ENCODE peak calls at places on chromosomes 5 and 9, in four cellular contexts. W is heart right ventricle, Z is AG04450, D is brain microvascular endothelial cell. Y is an unnamed sample.

GRCh38 chr5:168347786-168348414 is 56.5 kb downstream of the WWC1 start:
- DNase-seq in W (no peak), Z (no peak), D (no peak), Y (no peak)

GRCh38 chr9:92289708-92290390 is 3.6 kb downstream of the IARS1 start:
- DNase-seq in W (no peak), Z (no peak), D (no peak), Y (no peak)

GRCh38 chr9:136170291-136170901 is 34.5 kb downstream of the LHX3 start:
- DNase-seq in W (no peak), Z (no peak), D (no peak), Y (peak; percentile 30)

GRCh38 chr5:40578501-40579451 is 100.9 kb upstream of the PTGER4 start:
- DNase-seq in W (no peak), Z (no peak), D (peak; percentile 48), Y (peak; percentile 66)

GRCh38 chr9:77769246-77769645 is 121.1 kb upstream of the GNA14 start:
- DNase-seq in W (no peak), Z (no peak), D (no peak), Y (no peak)

GRCh38 chr5:180670586-180671359 is 21.4 kb upstream of the FLT4 start:
- DNase-seq in W (peak; percentile 57), Z (no peak), D (peak; percentile 35), Y (peak; percentile 70)

GRCh38 chr5:78805-79149 is 13.2 kb upstream of the PLEKHG4B start:
- DNase-seq in W (no peak), Z (no peak), D (no peak), Y (no peak)

GRCh38 chr9:86454701-86455402 is 100.6 kb upstream of the TUT7 start:
- DNase-seq in W (no peak), Z (no peak), D (no peak), Y (peak; percentile 5)

GRCh38 chr9:15499108-15499507 is 11.7 kb downstream of the PSIP1 start:
- DNase-seq in W (no peak), Z (no peak), D (no peak), Y (no peak)

GRCh38 chr5:181205735-181206401 is 872 bp upstream of the TRIM7 start:
- DNase-seq in W (no peak), Z (no peak), D (no peak), Y (peak; percentile 20)

GRCh38 chr5:74127377-74128338 is 501.7 kb downstream of the ARHGEF28 start:
- DNase-seq in W (peak; percentile 33), Z (no peak), D (peak; percentile 12), Y (peak; percentile 66)

GRCh38 chr9:121631115-121631514 is 20.3 kb upstream of the DAB2IP start:
- DNase-seq in W (no peak), Z (no peak), D (no peak), Y (no peak)

GRCh38 chr5:159463590-159464321 is 133.5 kb upstream of the IL12B start:
- DNase-seq in W (no peak), Z (no peak), D (peak; percentile 67), Y (peak; percentile 41)

GRCh38 chr9:71647094-71647591 is 121.2 kb downstream of the CEMIP2 start:
- DNase-seq in W (peak; percentile 88), Z (peak; percentile 13), D (peak; percentile 66), Y (peak; percentile 82)

GRCh38 chr5:310941-311434 is 10.5 kb upstream of the AHRR start:
- DNase-seq in W (no peak), Z (no peak), D (peak; percentile 46), Y (no peak)

GRCh38 chr5:78638973-78639669 is 9.5 kb downstream of the LHFPL2 start:
- DNase-seq in W (no peak), Z (no peak), D (no peak), Y (no peak)

GRCh38 chr9:13690595-13690994 is 411.1 kb upstream of the MPDZ start:
- DNase-seq in W (no peak), Z (no peak), D (peak; percentile 40), Y (peak; percentile 56)

GRCh38 chr5:138230981-138231589 is 18.0 kb upstream of the CDC23 start:
- DNase-seq in W (peak; percentile 23), Z (no peak), D (peak; percentile 11), Y (peak; percentile 86)

GRCh38 chr5:1512541-1513291 is 11.0 kb downstream of the LPCAT1 start:
- DNase-seq in W (no peak), Z (no peak), D (no peak), Y (no peak)

GRCh38 chr5:78549043-78549442 is 99.5 kb downstream of the LHFPL2 start:
- DNase-seq in W (no peak), Z (no peak), D (no peak), Y (no peak)

GRCh38 chr5:154110054-154110453 is 71.3 kb downstream of the MFAP3 start:
- DNase-seq in W (no peak), Z (no peak), D (no peak), Y (no peak)

GRCh38 chr9:122816163-122816867 is 12.1 kb downstream of the PDCL start:
- DNase-seq in W (peak; percentile 66), Z (no peak), D (peak; percentile 59), Y (no peak)

GRCh38 chr5:122756263-122756911 is 18.5 kb upstream of the SNX2 start:
- DNase-seq in W (no peak), Z (peak; percentile 16), D (peak; percentile 64), Y (peak; percentile 77)

GRCh38 chr5:61732796-61733195 is 400.7 kb downstream of the ZSWIM6 start:
- DNase-seq in W (no peak), Z (no peak), D (no peak), Y (no peak)

GRCh38 chr9:107176701-107177100 is 106.4 kb upstream of the RAD23B start:
- DNase-seq in W (no peak), Z (no peak), D (no peak), Y (peak; percentile 39)

GRCh38 chr9:108746864-108747263 is 108.9 kb downstream of the ACTL7B start:
- DNase-seq in W (no peak), Z (no peak), D (peak; percentile 23), Y (peak; percentile 56)

GRCh38 chr5:157747766-157748700 is 4.5 kb downstream of the LSM11 start:
- DNase-seq in W (no peak), Z (no peak), D (no peak), Y (no peak)

GRCh38 chr9:95197692-95198271 is 119.7 kb downstream of the FANCC start:
- DNase-seq in W (no peak), Z (no peak), D (peak; percentile 74), Y (peak; percentile 84)

DNA sequence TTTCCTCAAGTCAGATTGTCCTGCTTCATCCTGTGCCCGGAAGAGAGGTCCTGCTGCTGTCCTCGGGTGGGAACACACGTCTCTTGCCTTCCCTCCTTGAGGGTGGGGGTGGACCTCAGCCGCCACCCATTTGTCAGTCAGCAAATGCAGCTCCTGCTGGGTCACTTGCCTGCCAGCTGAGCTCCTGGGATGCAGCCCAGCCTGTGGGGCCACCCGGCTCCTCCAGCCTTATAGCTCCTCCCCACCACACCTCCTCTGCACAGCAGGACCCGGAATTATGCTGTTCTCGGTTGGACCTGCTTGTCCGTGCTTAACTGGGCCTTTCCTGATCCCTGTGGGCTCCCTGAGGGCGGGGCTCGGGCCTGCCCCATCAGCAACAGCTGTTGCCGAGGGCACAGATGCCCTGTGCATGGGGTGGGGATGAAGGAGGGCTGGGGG is 52.7 kb downstream of the RXRA start:
- DNase-seq in W (peak; percentile 51), Z (no peak), D (peak; percentile 30), Y (peak; percentile 80)
- H3K4me3 ChIP-seq in W (no peak overlapping the region), Z (no peak overlapping the region), D (no peak overlapping the region), Y (no peak overlapping the region)

DNA sequence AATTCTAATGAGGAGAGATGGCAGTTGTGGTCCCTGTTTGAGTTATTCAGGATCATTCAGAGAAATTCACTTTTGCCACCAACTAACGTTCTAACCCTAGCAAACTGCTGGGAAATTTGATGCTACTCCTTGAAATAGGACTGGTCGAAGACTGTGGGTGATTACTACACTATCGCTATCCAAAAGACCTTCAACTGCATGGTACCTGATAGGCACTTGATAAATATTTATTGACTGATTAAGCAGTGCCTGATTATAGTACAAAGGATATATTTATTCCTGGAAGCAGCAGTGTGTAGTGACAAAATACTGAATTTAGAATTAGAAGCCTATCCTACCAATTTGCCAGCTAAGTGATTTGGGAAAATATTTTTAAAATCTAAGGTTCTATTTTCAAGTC is 14.1 kb upstream of the MAP3K1 start:
- DNase-seq in W (no peak), Z (no peak), D (no peak), Y (no peak)
- TF ChIP-seq CTCF in W (no peak), Z (no peak), D (no peak), Y (no peak)

DNA sequence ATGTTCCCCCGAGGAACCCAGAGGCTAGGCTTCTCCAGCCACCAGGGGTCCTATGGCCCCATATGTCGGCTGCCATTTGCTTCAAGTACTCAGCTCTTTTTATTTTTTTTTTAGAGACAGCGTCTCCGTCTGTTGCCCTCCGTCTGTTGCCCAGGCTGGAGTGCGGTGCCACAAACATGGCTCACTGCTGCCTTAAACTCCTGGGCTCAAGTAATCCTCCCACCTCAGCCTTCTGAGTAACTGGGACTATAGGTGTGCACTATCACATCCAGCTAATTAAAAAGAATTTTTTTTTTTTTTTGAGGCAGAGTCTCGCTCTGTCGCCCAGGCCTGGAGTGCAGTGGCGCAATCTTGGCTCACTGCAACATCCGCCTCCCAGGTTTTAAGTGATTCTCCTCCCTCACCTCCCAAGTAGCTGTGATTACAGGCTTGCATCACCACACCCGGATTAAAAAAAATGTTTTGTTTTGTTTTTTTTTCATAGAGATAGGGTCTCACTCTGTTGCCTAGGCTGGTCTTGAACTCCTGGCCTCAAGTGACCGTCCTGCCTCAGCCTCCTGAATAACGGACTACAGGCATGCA is 8.9 kb downstream of the CERCAM start:
- DNase-seq in W (no peak), Z (no peak), D (no peak), Y (no peak)
- H3K4me3 ChIP-seq in W (no peak overlapping the region), Z (no peak overlapping the region), D (no peak overlapping the region), Y (no peak overlapping the region)

DNA sequence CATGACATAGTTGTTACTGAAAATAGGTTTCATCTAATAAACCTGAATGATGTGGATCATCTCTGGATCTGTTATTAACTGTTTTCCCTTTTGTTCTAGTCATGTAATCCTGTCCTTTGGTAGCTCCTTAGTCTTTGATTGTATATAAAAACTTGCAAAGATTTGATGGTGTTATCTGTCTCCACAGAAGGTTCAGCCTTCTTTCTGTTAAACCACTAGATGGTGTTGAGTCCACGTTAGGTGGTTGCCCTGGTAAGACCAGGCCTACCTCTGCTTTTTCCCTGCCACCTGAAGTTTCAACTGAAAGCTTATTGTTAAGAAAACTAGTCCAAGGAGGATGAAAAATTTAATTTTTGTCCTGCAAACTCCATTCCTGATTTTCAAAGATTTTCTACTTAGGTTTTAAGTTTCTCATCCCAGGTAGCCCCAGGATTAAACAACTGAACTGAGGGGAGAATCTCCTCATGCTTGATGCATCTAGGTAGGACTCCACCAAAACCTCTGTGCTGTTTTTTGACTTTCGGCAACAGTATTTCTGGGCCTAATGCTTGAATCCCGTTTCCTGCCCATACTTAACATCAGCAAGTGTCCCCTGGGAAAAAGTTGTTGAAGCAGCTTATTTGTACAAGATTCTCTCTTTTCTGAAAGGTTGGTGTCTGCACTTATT is 68.5 kb downstream of the RICTOR start:
- DNase-seq in W (no peak), Z (no peak), D (peak; percentile 20), Y (peak; percentile 34)
- TF ChIP-seq CTCF in W (peak; percentile 41), Z (peak; percentile 38), D (peak; percentile 51), Y (peak; percentile 31)

DNA sequence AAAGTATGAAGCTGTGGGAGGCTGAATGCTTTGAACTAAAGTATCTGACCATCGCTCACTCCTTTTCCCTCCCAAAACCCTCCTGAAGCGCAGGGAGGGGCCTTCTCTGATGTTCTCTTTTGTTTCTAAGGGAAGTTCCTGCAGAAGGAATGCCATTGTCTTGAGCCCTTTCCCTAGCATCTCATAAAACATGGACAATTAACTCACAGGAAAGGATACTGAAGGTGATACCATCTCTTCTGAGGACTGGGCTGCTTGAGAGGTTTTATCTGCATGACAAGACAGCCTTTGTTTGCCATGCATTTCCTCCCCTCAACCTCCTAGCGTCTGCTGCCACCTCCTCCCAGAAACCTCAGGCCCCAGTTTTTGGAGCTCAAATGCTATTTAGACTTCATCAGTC is 4.3 kb upstream of the RMND5B start:
- DNase-seq in W (no peak), Z (no peak), D (no peak), Y (no peak)
- H3K4me3 ChIP-seq in W (no peak overlapping the region), Z (no peak overlapping the region), D (no peak overlapping the region), Y (no peak overlapping the region)

Y was measured in epithelial cell of esophagus.